ENCODE peak calls at places on chromosomes 1 and 21, in five cellular contexts. A is kidney epithelial cell, U is fibroblast of villous mesenchyme, W is upper lobe of right lung, C is ascending aorta. V is an unnamed sample.

GRCh38 chr1:151715726-151716404 is 738 bp downstream of the CELF3 start:
- DNase-seq in A (no peak), U (no peak), W (no peak), C (no peak), V (no peak)

GRCh38 chr1:174791863-174792262 is 207.9 kb upstream of the CACYBP start:
- DNase-seq in A (no peak), U (no peak), W (no peak), C (no peak), V (no peak)

GRCh38 chr1:241336335-241336734 is 20.7 kb downstream of the RGS7 start:
- DNase-seq in A (no peak), U (peak; percentile 37), W (no peak), C (no peak), V (peak; percentile 2)

GRCh38 chr21:16841917-16842316 is 670.9 kb upstream of the CXADR start:
- DNase-seq in A (no peak), U (no peak), W (no peak), C (no peak), V (no peak)

GRCh38 chr1:155173478-155174333 is at the start of gene TRIM46:
- DNase-seq in A (no peak), U (peak; percentile 12), W (peak; percentile 71), C (no peak), V (peak; percentile 40)

GRCh38 chr1:2314297-2314802 is 77.0 kb downstream of the MORN1 start:
- DNase-seq in A (no peak), U (peak; percentile 73), W (peak; percentile 88), C (no peak), V (peak; percentile 23)

GRCh38 chr1:79920970-79921669 is 914.6 kb upstream of the ADGRL4 start:
- DNase-seq in A (no peak), U (no peak), W (no peak), C (no peak), V (no peak)

GRCh38 chr1:84847253-84848247 is 45.5 kb downstream of the LPAR3 start:
- DNase-seq in A (peak; percentile 93), U (peak; percentile 95), W (peak; percentile 90), C (no peak), V (peak; percentile 96)

GRCh38 chr1:8671313-8671917 is 146.0 kb downstream of the RERE start:
- DNase-seq in A (no peak), U (peak; percentile 89), W (no peak), C (no peak), V (peak; percentile 59)

GRCh38 chr1:18265641-18266040 is 158.0 kb downstream of the IGSF21 start:
- DNase-seq in A (no peak), U (no peak), W (no peak), C (no peak), V (no peak)

GRCh38 chr1:206012086-206012859 is 9.1 kb upstream of the RAB7B start:
- DNase-seq in A (no peak), U (no peak), W (peak; percentile 90), C (peak; percentile 66), V (no peak)

GRCh38 chr21:39325458-39325857 is 12.0 kb upstream of the BRWD1 start:
- DNase-seq in A (no peak), U (no peak), W (no peak), C (no peak), V (no peak)

GRCh38 chr1:214116258-214116657 is 128.5 kb downstream of the PROX1 start:
- DNase-seq in A (no peak), U (no peak), W (no peak), C (no peak), V (no peak)

GRCh38 chr1:33435096-33435820 is 4.4 kb upstream of the PHC2 start:
- DNase-seq in A (no peak), U (peak; percentile 72), W (no peak), C (no peak), V (peak; percentile 55)

GRCh38 chr1:115493834-115494233 is 147.9 kb upstream of the VANGL1 start:
- DNase-seq in A (no peak), U (no peak), W (no peak), C (no peak), V (no peak)

GRCh38 chr1:241714321-241715218 is 62.5 kb downstream of the WDR64 start:
- DNase-seq in A (no peak), U (no peak), W (no peak), C (no peak), V (no peak)

GRCh38 chr1:95382385-95382784 is 148.4 kb downstream of the RWDD3 start:
- DNase-seq in A (no peak), U (no peak), W (no peak), C (no peak), V (no peak)

GRCh38 chr1:67350783-67351182 is 43.1 kb downstream of the IL12RB2 start:
- DNase-seq in A (no peak), U (no peak), W (no peak), C (no peak), V (no peak)

GRCh38 chr1:233730809-233731208 is 116.9 kb downstream of the KCNK1 start:
- DNase-seq in A (no peak), U (no peak), W (no peak), C (no peak), V (no peak)

GRCh38 chr1:107477233-107477632 is 336.4 kb downstream of the NTNG1 start:
- DNase-seq in A (no peak), U (no peak), W (no peak), C (no peak), V (no peak)

GRCh38 chr1:70893381-70893780 is 154.2 kb downstream of the PTGER3 start:
- DNase-seq in A (no peak), U (no peak), W (no peak), C (no peak), V (no peak)

GRCh38 chr1:234658143-234658542 is 48.2 kb upstream of the IRF2BP2 start:
- DNase-seq in A (peak; percentile 34), U (peak; percentile 48), W (no peak), C (no peak), V (peak; percentile 46)

GRCh38 chr1:155322571-155322952 is 1.9 kb downstream of the RUSC1 start:
- DNase-seq in A (no peak), U (peak; percentile 52), W (peak; percentile 75), C (no peak), V (peak; percentile 26)

GRCh38 chr1:176073524-176074157 is 133.4 kb downstream of the COP1 start:
- DNase-seq in A (peak; percentile 12), U (peak; percentile 80), W (no peak), C (no peak), V (peak; percentile 52)

GRCh38 chr1:245156736-245157505 is 2.1 kb downstream of the KIF26B start:
- DNase-seq in A (no peak), U (no peak), W (no peak), C (no peak), V (no peak)
- TF ChIP-seq CTCF in A (no peak), U (no peak), W (no peak), C (no peak), V (peak; percentile 61)

GRCh38 chr21:32163386-32163785 is 115.5 kb downstream of the MIS18A start:
- DNase-seq in A (no peak), U (no peak), W (no peak), C (no peak), V (no peak)
- TF ChIP-seq CTCF in A (no peak), U (no peak), W (no peak), C (no peak), V (no peak)

DNA sequence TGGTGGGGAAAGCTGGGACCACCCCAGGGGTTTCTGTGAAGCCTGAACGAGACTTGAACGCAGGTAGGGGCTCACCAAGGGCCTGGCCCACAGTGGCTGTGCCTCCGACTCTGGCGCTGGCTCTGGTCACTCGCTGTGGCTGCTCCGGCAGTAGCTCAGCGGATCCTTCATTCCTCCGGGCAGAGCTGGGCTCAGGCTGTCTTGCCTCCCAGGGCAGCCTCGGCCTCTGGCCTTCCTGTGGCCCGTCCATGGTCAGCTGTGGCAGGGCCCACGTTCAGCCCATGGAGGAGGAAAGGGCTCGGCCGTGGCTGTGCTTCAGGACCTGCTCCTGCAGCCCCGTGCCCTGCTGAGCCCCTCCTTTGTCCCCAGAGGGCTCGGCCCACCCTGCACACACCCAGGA is 162.9 kb upstream of the C1orf174 start:
- DNase-seq in A (no peak), U (no peak), W (no peak), C (no peak), V (no peak)
- TF ChIP-seq CTCF in A (no peak), U (no peak), W (no peak), C (no peak), V (no peak)

GRCh38 chr1:97902067-97902466 is 18.8 kb downstream of the DPYD start:
- DNase-seq in A (no peak), U (no peak), W (no peak), C (no peak), V (no peak)
- TF ChIP-seq CTCF in A (no peak), U (no peak), W (no peak), C (no peak), V (no peak)

GRCh38 chr1:1290238-1290731 is 10.0 kb downstream of the SCNN1D start:
- DNase-seq in A (no peak), U (no peak), W (peak; percentile 83), C (no peak), V (peak; percentile 42)
- TF ChIP-seq CTCF in A (peak; percentile 78), U (peak; percentile 57), W (peak; percentile 59), C (peak; percentile 70), V (peak; percentile 76)

GRCh38 chr1:166927701-166928100 is 47.6 kb downstream of the ILDR2 start:
- DNase-seq in A (no peak), U (no peak), W (no peak), C (no peak), V (no peak)
- TF ChIP-seq CTCF in A (no peak), U (no peak), W (no peak), C (no peak), V (no peak)

GRCh38 chr21:43653626-43654025 is 5.7 kb downstream of the HSF2BP start:
- DNase-seq in A (no peak), U (no peak), W (no peak), C (no peak), V (no peak)
- TF ChIP-seq CTCF in A (no peak), U (no peak), W (no peak), C (no peak), V (no peak)